ENCODE peak calls at places on chromosomes 2 and 18, in nine cellular contexts. One of them, this sample, is unnamed.

GRCh38 chr2:216918088-216918680 is 58.3 kb upstream of the TNP1 start:
- DNase-seq in dorsolateral prefrontal cortex: no peak
- DNase-seq in breast epithelium: no peak
- DNase-seq in Panc1: no peak
- DNase-seq in cardiac fibroblast: peak
- DNase-seq in HFF-Myc: peak
- DNase-seq in glutamatergic neuron: no peak
- DNase-seq in HFFc6: peak
- DNase-seq in colonic mucosa: no peak
- DNase-seq in this sample: no peak

GRCh38 chr2:201260302-201260800 is at the start of gene CASP8:
- DNase-seq in dorsolateral prefrontal cortex: no peak
- DNase-seq in breast epithelium: no peak
- DNase-seq in Panc1: no peak
- DNase-seq in cardiac fibroblast: peak
- DNase-seq in HFF-Myc: peak
- DNase-seq in glutamatergic neuron: no peak
- DNase-seq in HFFc6: no peak
- DNase-seq in colonic mucosa: no peak
- DNase-seq in this sample: no peak

GRCh38 chr2:217833439-217833838 is 169.4 kb downstream of the TNS1 start:
- DNase-seq in dorsolateral prefrontal cortex: no peak
- DNase-seq in breast epithelium: no peak
- DNase-seq in Panc1: no peak
- DNase-seq in cardiac fibroblast: no peak
- DNase-seq in HFF-Myc: no peak
- DNase-seq in glutamatergic neuron: no peak
- DNase-seq in HFFc6: no peak
- DNase-seq in colonic mucosa: no peak
- DNase-seq in this sample: no peak

GRCh38 chr2:171575606-171576005 is 53.3 kb downstream of the CYBRD1 start:
- DNase-seq in dorsolateral prefrontal cortex: no peak
- DNase-seq in breast epithelium: no peak
- DNase-seq in Panc1: no peak
- DNase-seq in cardiac fibroblast: no peak
- DNase-seq in HFF-Myc: no peak
- DNase-seq in glutamatergic neuron: no peak
- DNase-seq in HFFc6: no peak
- DNase-seq in colonic mucosa: no peak
- DNase-seq in this sample: no peak

GRCh38 chr18:26546875-26547301 is 1.5 kb downstream of the KCTD1 start:
- DNase-seq in dorsolateral prefrontal cortex: no peak
- DNase-seq in breast epithelium: no peak
- DNase-seq in Panc1: no peak
- DNase-seq in cardiac fibroblast: no peak
- DNase-seq in HFF-Myc: no peak
- DNase-seq in glutamatergic neuron: no peak
- DNase-seq in HFFc6: no peak
- DNase-seq in colonic mucosa: peak
- DNase-seq in this sample: peak

GRCh38 chr2:156379069-156379468 is 46.5 kb upstream of the NR4A2 start:
- DNase-seq in dorsolateral prefrontal cortex: no peak
- DNase-seq in breast epithelium: no peak
- DNase-seq in Panc1: no peak
- DNase-seq in cardiac fibroblast: no peak
- DNase-seq in HFF-Myc: no peak
- DNase-seq in glutamatergic neuron: no peak
- DNase-seq in HFFc6: no peak
- DNase-seq in colonic mucosa: no peak
- DNase-seq in this sample: no peak

GRCh38 chr2:217632036-217632435 is 370.8 kb downstream of the TNS1 start:
- DNase-seq in dorsolateral prefrontal cortex: no peak
- DNase-seq in breast epithelium: no peak
- DNase-seq in Panc1: no peak
- DNase-seq in cardiac fibroblast: no peak
- DNase-seq in HFF-Myc: no peak
- DNase-seq in glutamatergic neuron: no peak
- DNase-seq in HFFc6: no peak
- DNase-seq in colonic mucosa: peak
- DNase-seq in this sample: no peak

GRCh38 chr2:217906787-217907186 is 96.0 kb downstream of the TNS1 start:
- DNase-seq in dorsolateral prefrontal cortex: no peak
- DNase-seq in breast epithelium: no peak
- DNase-seq in Panc1: no peak
- DNase-seq in cardiac fibroblast: no peak
- DNase-seq in HFF-Myc: no peak
- DNase-seq in glutamatergic neuron: no peak
- DNase-seq in HFFc6: no peak
- DNase-seq in colonic mucosa: no peak
- DNase-seq in this sample: no peak

GRCh38 chr18:72543362-72544055 is 633 bp downstream of the CBLN2 start:
- DNase-seq in dorsolateral prefrontal cortex: no peak
- DNase-seq in breast epithelium: no peak
- DNase-seq in Panc1: no peak
- DNase-seq in cardiac fibroblast: no peak
- DNase-seq in HFF-Myc: no peak
- DNase-seq in glutamatergic neuron: peak
- DNase-seq in HFFc6: no peak
- DNase-seq in colonic mucosa: no peak
- DNase-seq in this sample: peak

GRCh38 chr18:77250926-77251729 is 1.5 kb downstream of the GALR1 start:
- DNase-seq in dorsolateral prefrontal cortex: no peak
- DNase-seq in breast epithelium: no peak
- DNase-seq in Panc1: no peak
- DNase-seq in cardiac fibroblast: peak
- DNase-seq in HFF-Myc: no peak
- DNase-seq in glutamatergic neuron: peak
- DNase-seq in HFFc6: no peak
- DNase-seq in colonic mucosa: no peak
- DNase-seq in this sample: peak

GRCh38 chr2:68646303-68646702 is 2.9 kb downstream of the PROKR1 start:
- DNase-seq in dorsolateral prefrontal cortex: no peak
- DNase-seq in breast epithelium: no peak
- DNase-seq in Panc1: no peak
- DNase-seq in cardiac fibroblast: no peak
- DNase-seq in HFF-Myc: no peak
- DNase-seq in glutamatergic neuron: no peak
- DNase-seq in HFFc6: no peak
- DNase-seq in colonic mucosa: no peak
- DNase-seq in this sample: no peak
- TF ChIP-seq CTCF in dorsolateral prefrontal cortex: no peak
- TF ChIP-seq CTCF in breast epithelium: no peak
- TF ChIP-seq CTCF in Panc1: peak
- TF ChIP-seq CTCF in cardiac fibroblast: no peak
- TF ChIP-seq CTCF in HFF-Myc: no peak
- TF ChIP-seq CTCF in glutamatergic neuron: no peak
- TF ChIP-seq CTCF in HFFc6: no peak
- TF ChIP-seq CTCF in colonic mucosa: no peak
- TF ChIP-seq CTCF in this sample: no peak

GRCh38 chr2:42922293-42922692 is 129.9 kb upstream of the HAAO start:
- DNase-seq in dorsolateral prefrontal cortex: no peak
- DNase-seq in breast epithelium: no peak
- DNase-seq in Panc1: no peak
- DNase-seq in cardiac fibroblast: no peak
- DNase-seq in HFF-Myc: no peak
- DNase-seq in glutamatergic neuron: no peak
- DNase-seq in HFFc6: no peak
- DNase-seq in colonic mucosa: no peak
- DNase-seq in this sample: no peak

GRCh38 chr2:42920446-42921161 is 128.2 kb upstream of the HAAO start:
- DNase-seq in dorsolateral prefrontal cortex: no peak
- DNase-seq in breast epithelium: no peak
- DNase-seq in Panc1: no peak
- DNase-seq in cardiac fibroblast: no peak
- DNase-seq in HFF-Myc: no peak
- DNase-seq in glutamatergic neuron: no peak
- DNase-seq in HFFc6: no peak
- DNase-seq in colonic mucosa: no peak
- DNase-seq in this sample: no peak

GRCh38 chr2:42921721-42922120 is 129.3 kb upstream of the HAAO start:
- DNase-seq in dorsolateral prefrontal cortex: no peak
- DNase-seq in breast epithelium: no peak
- DNase-seq in Panc1: no peak
- DNase-seq in cardiac fibroblast: no peak
- DNase-seq in HFF-Myc: no peak
- DNase-seq in glutamatergic neuron: no peak
- DNase-seq in HFFc6: no peak
- DNase-seq in colonic mucosa: no peak
- DNase-seq in this sample: no peak

GRCh38 chr2:42922790-42923631 is 130.6 kb upstream of the HAAO start:
- DNase-seq in dorsolateral prefrontal cortex: no peak
- DNase-seq in breast epithelium: peak
- DNase-seq in Panc1: no peak
- DNase-seq in cardiac fibroblast: peak
- DNase-seq in HFF-Myc: no peak
- DNase-seq in glutamatergic neuron: no peak
- DNase-seq in HFFc6: peak
- DNase-seq in colonic mucosa: no peak
- DNase-seq in this sample: no peak

GRCh38 chr2:42921162-42921550 is 128.8 kb upstream of the HAAO start:
- DNase-seq in dorsolateral prefrontal cortex: no peak
- DNase-seq in breast epithelium: no peak
- DNase-seq in Panc1: no peak
- DNase-seq in cardiac fibroblast: no peak
- DNase-seq in HFF-Myc: no peak
- DNase-seq in glutamatergic neuron: no peak
- DNase-seq in HFFc6: no peak
- DNase-seq in colonic mucosa: no peak
- DNase-seq in this sample: no peak
- TF ChIP-seq CTCF in dorsolateral prefrontal cortex: no peak
- TF ChIP-seq CTCF in breast epithelium: no peak
- TF ChIP-seq CTCF in Panc1: no peak
- TF ChIP-seq CTCF in cardiac fibroblast: no peak
- TF ChIP-seq CTCF in HFF-Myc: no peak
- TF ChIP-seq CTCF in glutamatergic neuron: no peak
- TF ChIP-seq CTCF in HFFc6: no peak
- TF ChIP-seq CTCF in colonic mucosa: no peak
- TF ChIP-seq CTCF in this sample: no peak

GRCh38 chr2:205998601-205999000 is 87.4 kb downstream of the INO80D start:
- DNase-seq in dorsolateral prefrontal cortex: no peak
- DNase-seq in breast epithelium: no peak
- DNase-seq in Panc1: no peak
- DNase-seq in cardiac fibroblast: no peak
- DNase-seq in HFF-Myc: no peak
- DNase-seq in glutamatergic neuron: no peak
- DNase-seq in HFFc6: no peak
- DNase-seq in colonic mucosa: no peak
- DNase-seq in this sample: no peak

DNA sequence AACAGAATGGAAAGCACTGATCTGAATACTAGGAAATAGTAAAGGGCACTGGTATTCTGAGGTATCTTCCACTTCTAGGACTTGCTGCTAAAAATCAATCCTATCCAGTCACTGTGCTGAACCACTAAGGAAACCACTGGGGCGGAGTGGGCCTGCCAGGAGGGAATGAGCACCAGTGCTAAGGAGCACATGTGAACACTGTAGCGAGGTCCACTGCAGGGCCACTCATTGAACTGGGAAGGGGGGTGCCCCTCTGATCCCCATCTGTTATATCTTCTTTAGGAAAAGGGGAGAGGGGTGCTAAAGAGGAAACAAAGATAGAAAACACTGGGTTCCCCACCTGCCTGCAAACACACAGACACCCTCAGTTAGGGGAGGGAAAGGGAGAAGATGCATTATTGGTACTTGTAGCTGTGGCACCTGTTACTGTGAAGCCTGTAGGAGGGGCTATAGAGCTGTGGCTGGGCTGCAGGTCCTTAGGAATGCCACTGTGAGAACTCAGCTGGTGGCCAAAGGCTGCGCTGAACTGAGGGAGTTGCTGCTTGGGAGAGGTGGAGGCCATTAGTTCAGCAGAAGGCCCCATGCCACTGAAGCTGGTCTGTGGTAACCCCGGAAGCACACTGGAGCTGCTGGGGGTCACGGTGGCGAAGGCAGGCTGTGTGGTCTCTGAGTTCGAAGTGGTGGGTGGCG is 81.8 kb downstream of the INO80D start:
- DNase-seq in dorsolateral prefrontal cortex: no peak
- DNase-seq in breast epithelium: no peak
- DNase-seq in Panc1: no peak
- DNase-seq in cardiac fibroblast: peak
- DNase-seq in HFF-Myc: peak
- DNase-seq in glutamatergic neuron: peak
- DNase-seq in HFFc6: peak
- DNase-seq in colonic mucosa: peak
- DNase-seq in this sample: peak
- TF ChIP-seq CTCF in dorsolateral prefrontal cortex: no peak
- TF ChIP-seq CTCF in breast epithelium: no peak
- TF ChIP-seq CTCF in Panc1: no peak
- TF ChIP-seq CTCF in cardiac fibroblast: peak
- TF ChIP-seq CTCF in HFF-Myc: peak
- TF ChIP-seq CTCF in glutamatergic neuron: no peak
- TF ChIP-seq CTCF in HFFc6: peak
- TF ChIP-seq CTCF in colonic mucosa: peak
- TF ChIP-seq CTCF in this sample: peak

GRCh38 chr18:692841-693240 is 19.6 kb downstream of the ENOSF1 start:
- DNase-seq in dorsolateral prefrontal cortex: no peak
- DNase-seq in breast epithelium: no peak
- DNase-seq in Panc1: no peak
- DNase-seq in cardiac fibroblast: no peak
- DNase-seq in HFF-Myc: no peak
- DNase-seq in glutamatergic neuron: no peak
- DNase-seq in HFFc6: no peak
- DNase-seq in colonic mucosa: no peak
- DNase-seq in this sample: no peak

GRCh38 chr18:703660-704018 is 8.8 kb downstream of the ENOSF1 start:
- DNase-seq in dorsolateral prefrontal cortex: no peak
- DNase-seq in breast epithelium: no peak
- DNase-seq in Panc1: peak
- DNase-seq in cardiac fibroblast: no peak
- DNase-seq in HFF-Myc: no peak
- DNase-seq in glutamatergic neuron: no peak
- DNase-seq in HFFc6: no peak
- DNase-seq in colonic mucosa: peak
- DNase-seq in this sample: no peak

GRCh38 chr18:697012-697411 is 15.4 kb downstream of the ENOSF1 start:
- DNase-seq in dorsolateral prefrontal cortex: no peak
- DNase-seq in breast epithelium: no peak
- DNase-seq in Panc1: no peak
- DNase-seq in cardiac fibroblast: no peak
- DNase-seq in HFF-Myc: no peak
- DNase-seq in glutamatergic neuron: no peak
- DNase-seq in HFFc6: no peak
- DNase-seq in colonic mucosa: no peak
- DNase-seq in this sample: no peak

GRCh38 chr18:702957-703659 is 9.3 kb downstream of the ENOSF1 start:
- DNase-seq in dorsolateral prefrontal cortex: no peak
- DNase-seq in breast epithelium: no peak
- DNase-seq in Panc1: peak
- DNase-seq in cardiac fibroblast: peak
- DNase-seq in HFF-Myc: peak
- DNase-seq in glutamatergic neuron: no peak
- DNase-seq in HFFc6: peak
- DNase-seq in colonic mucosa: peak
- DNase-seq in this sample: no peak

DNA sequence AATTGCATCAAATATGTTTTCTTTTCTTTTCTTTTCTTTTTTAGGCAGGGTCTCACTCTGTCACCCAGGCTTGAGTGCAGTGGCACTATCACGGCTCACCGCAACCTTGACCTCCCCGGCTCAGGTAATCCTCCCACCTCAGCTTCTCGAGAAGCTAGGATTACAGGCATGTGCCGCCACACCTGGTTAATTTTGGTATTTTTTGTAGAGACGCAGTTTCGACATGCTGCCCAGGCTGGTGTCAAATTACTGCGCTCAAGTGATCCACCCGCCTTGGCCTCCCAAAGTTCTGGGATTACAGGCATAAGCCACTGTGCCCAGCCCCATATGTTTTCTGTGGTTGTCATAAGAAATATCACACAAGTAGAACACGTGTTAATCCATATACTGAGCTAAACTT is 14.7 kb downstream of the ENOSF1 start:
- DNase-seq in dorsolateral prefrontal cortex: no peak
- DNase-seq in breast epithelium: no peak
- DNase-seq in Panc1: no peak
- DNase-seq in cardiac fibroblast: no peak
- DNase-seq in HFF-Myc: no peak
- DNase-seq in glutamatergic neuron: no peak
- DNase-seq in HFFc6: no peak
- DNase-seq in colonic mucosa: no peak
- DNase-seq in this sample: peak
- TF ChIP-seq CTCF in dorsolateral prefrontal cortex: no peak
- TF ChIP-seq CTCF in breast epithelium: no peak
- TF ChIP-seq CTCF in Panc1: no peak
- TF ChIP-seq CTCF in cardiac fibroblast: no peak
- TF ChIP-seq CTCF in HFF-Myc: no peak
- TF ChIP-seq CTCF in glutamatergic neuron: no peak
- TF ChIP-seq CTCF in HFFc6: no peak
- TF ChIP-seq CTCF in colonic mucosa: no peak
- TF ChIP-seq CTCF in this sample: no peak